ENCODE peak calls at places on chromosome 14, in seven cellular contexts. One of them, this sample, is unnamed.

GRCh38 chr14:59511916-59512530 is 27.7 kb downstream of the JKAMP start:
- DNase-seq in gastrocnemius medialis: no peak
- DNase-seq in GM23338: peak; percentile 78
- DNase-seq in brain microvascular endothelial cell: no peak
- DNase-seq in stomach: no peak
- DNase-seq in lung: no peak
- DNase-seq in adrenal gland: no peak
- DNase-seq in this sample: no peak

GRCh38 chr14:102318781-102319276 is 717 bp upstream of the ZNF839 start:
- DNase-seq in gastrocnemius medialis: no peak
- DNase-seq in GM23338: no peak
- DNase-seq in brain microvascular endothelial cell: no peak
- DNase-seq in stomach: no peak
- DNase-seq in lung: no peak
- DNase-seq in adrenal gland: no peak
- DNase-seq in this sample: no peak

GRCh38 chr14:100271247-100271939 is 32.4 kb downstream of the YY1 start:
- DNase-seq in gastrocnemius medialis: no peak
- DNase-seq in GM23338: peak; percentile 69
- DNase-seq in brain microvascular endothelial cell: no peak
- DNase-seq in stomach: peak; percentile 68
- DNase-seq in lung: peak; percentile 71
- DNase-seq in adrenal gland: peak; percentile 63
- DNase-seq in this sample: no peak

GRCh38 chr14:51157012-51157411 is 62.1 kb upstream of the TRIM9 start:
- DNase-seq in gastrocnemius medialis: no peak
- DNase-seq in GM23338: peak; percentile 62
- DNase-seq in brain microvascular endothelial cell: no peak
- DNase-seq in stomach: no peak
- DNase-seq in lung: no peak
- DNase-seq in adrenal gland: no peak
- DNase-seq in this sample: no peak

GRCh38 chr14:24232121-24232644 is at the start of gene NEDD8:
- DNase-seq in gastrocnemius medialis: peak; percentile 89
- DNase-seq in GM23338: no peak
- DNase-seq in brain microvascular endothelial cell: peak; percentile 98
- DNase-seq in stomach: peak; percentile 88
- DNase-seq in lung: peak; percentile 94
- DNase-seq in adrenal gland: peak; percentile 91
- DNase-seq in this sample: peak; percentile 75

GRCh38 chr14:97697772-97698171 is 900.6 kb downstream of the VRK1 start:
- DNase-seq in gastrocnemius medialis: no peak
- DNase-seq in GM23338: no peak
- DNase-seq in brain microvascular endothelial cell: no peak
- DNase-seq in stomach: no peak
- DNase-seq in lung: no peak
- DNase-seq in adrenal gland: no peak
- DNase-seq in this sample: no peak

GRCh38 chr14:76836029-76836630 is 9.9 kb downstream of the LRRC74A start:
- DNase-seq in gastrocnemius medialis: no peak
- DNase-seq in GM23338: no peak
- DNase-seq in brain microvascular endothelial cell: no peak
- DNase-seq in stomach: no peak
- DNase-seq in lung: peak; percentile 39
- DNase-seq in adrenal gland: peak; percentile 53
- DNase-seq in this sample: no peak

GRCh38 chr14:74913986-74914573 is 9.0 kb downstream of the RPS6KL1 start:
- DNase-seq in gastrocnemius medialis: peak; percentile 69
- DNase-seq in GM23338: peak; percentile 78
- DNase-seq in brain microvascular endothelial cell: peak; percentile 62
- DNase-seq in stomach: peak; percentile 65
- DNase-seq in lung: peak; percentile 59
- DNase-seq in adrenal gland: peak; percentile 81
- DNase-seq in this sample: peak; percentile 37

GRCh38 chr14:105099778-105100177 is 34.5 kb upstream of the GPR132 start:
- DNase-seq in gastrocnemius medialis: no peak
- DNase-seq in GM23338: no peak
- DNase-seq in brain microvascular endothelial cell: no peak
- DNase-seq in stomach: no peak
- DNase-seq in lung: no peak
- DNase-seq in adrenal gland: no peak
- DNase-seq in this sample: no peak

GRCh38 chr14:58639842-58640484 is 2.2 kb downstream of the DACT1 start:
- DNase-seq in gastrocnemius medialis: no peak
- DNase-seq in GM23338: peak; percentile 71
- DNase-seq in brain microvascular endothelial cell: peak; percentile 86
- DNase-seq in stomach: no peak
- DNase-seq in lung: peak; percentile 44
- DNase-seq in adrenal gland: peak; percentile 47
- DNase-seq in this sample: peak; percentile 91

GRCh38 chr14:88848571-88848970 is 24.1 kb downstream of the TTC8 start:
- DNase-seq in gastrocnemius medialis: no peak
- DNase-seq in GM23338: no peak
- DNase-seq in brain microvascular endothelial cell: no peak
- DNase-seq in stomach: no peak
- DNase-seq in lung: no peak
- DNase-seq in adrenal gland: no peak
- DNase-seq in this sample: no peak

GRCh38 chr14:77041837-77042557 is 13.5 kb upstream of the IRF2BPL start:
- DNase-seq in gastrocnemius medialis: peak; percentile 79
- DNase-seq in GM23338: no peak
- DNase-seq in brain microvascular endothelial cell: peak; percentile 87
- DNase-seq in stomach: peak; percentile 52
- DNase-seq in lung: peak; percentile 53
- DNase-seq in adrenal gland: peak; percentile 86
- DNase-seq in this sample: peak; percentile 87

GRCh38 chr14:51304956-51305355 is 64.9 kb downstream of the TMX1 start:
- DNase-seq in gastrocnemius medialis: no peak
- DNase-seq in GM23338: no peak
- DNase-seq in brain microvascular endothelial cell: peak; percentile 96
- DNase-seq in stomach: no peak
- DNase-seq in lung: no peak
- DNase-seq in adrenal gland: no peak
- DNase-seq in this sample: peak; percentile 93

GRCh38 chr14:91252901-91253794 is 8.6 kb upstream of the GPR68 start:
- DNase-seq in gastrocnemius medialis: no peak
- DNase-seq in GM23338: peak; percentile 88
- DNase-seq in brain microvascular endothelial cell: no peak
- DNase-seq in stomach: peak; percentile 54
- DNase-seq in lung: no peak
- DNase-seq in adrenal gland: no peak
- DNase-seq in this sample: no peak

GRCh38 chr14:38723954-38724353 is 379.1 kb downstream of the SEC23A start:
- DNase-seq in gastrocnemius medialis: no peak
- DNase-seq in GM23338: peak; percentile 31
- DNase-seq in brain microvascular endothelial cell: no peak
- DNase-seq in stomach: no peak
- DNase-seq in lung: no peak
- DNase-seq in adrenal gland: no peak
- DNase-seq in this sample: no peak

GRCh38 chr14:91303091-91303923 is 58.8 kb upstream of the GPR68 start:
- DNase-seq in gastrocnemius medialis: no peak
- DNase-seq in GM23338: peak; percentile 98
- DNase-seq in brain microvascular endothelial cell: no peak
- DNase-seq in stomach: no peak
- DNase-seq in lung: no peak
- DNase-seq in adrenal gland: no peak
- DNase-seq in this sample: no peak

GRCh38 chr14:101780887-101781239 is 19.4 kb downstream of the PPP2R5C start:
- DNase-seq in gastrocnemius medialis: no peak
- DNase-seq in GM23338: peak; percentile 75
- DNase-seq in brain microvascular endothelial cell: no peak
- DNase-seq in stomach: no peak
- DNase-seq in lung: no peak
- DNase-seq in adrenal gland: no peak
- DNase-seq in this sample: no peak

DNA sequence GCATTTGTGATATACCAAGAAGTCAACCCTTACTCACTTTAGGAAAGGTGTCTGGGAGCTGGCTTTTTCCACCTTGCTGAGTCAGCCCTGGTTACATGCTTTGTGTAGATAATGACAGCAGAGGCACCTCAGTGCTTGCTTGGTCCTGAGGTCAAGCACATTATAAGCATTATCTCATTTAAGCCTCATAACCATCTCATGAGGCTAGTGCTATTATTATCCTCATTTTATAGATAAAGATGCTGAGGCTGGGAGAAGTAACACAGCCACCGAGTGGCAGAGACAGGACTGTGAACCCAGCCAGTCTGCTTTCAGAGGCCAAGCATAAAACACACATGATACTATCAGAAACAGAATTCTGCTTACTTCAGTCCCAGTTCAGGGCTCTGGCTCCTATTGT is 29.4 kb downstream of the MAX start:
- DNase-seq in gastrocnemius medialis: no peak
- DNase-seq in GM23338: no peak
- DNase-seq in brain microvascular endothelial cell: no peak
- DNase-seq in stomach: no peak
- DNase-seq in lung: no peak
- DNase-seq in adrenal gland: no peak
- DNase-seq in this sample: no peak
- H3K4me3 ChIP-seq in gastrocnemius medialis: no peak overlapping the region
- H3K4me3 ChIP-seq in GM23338: no peak overlapping the region
- H3K4me3 ChIP-seq in brain microvascular endothelial cell: no peak overlapping the region
- H3K4me3 ChIP-seq in stomach: no peak overlapping the region
- H3K4me3 ChIP-seq in lung: no peak overlapping the region
- H3K4me3 ChIP-seq in adrenal gland: no peak overlapping the region
- H3K4me3 ChIP-seq in this sample: no peak overlapping the region

DNA sequence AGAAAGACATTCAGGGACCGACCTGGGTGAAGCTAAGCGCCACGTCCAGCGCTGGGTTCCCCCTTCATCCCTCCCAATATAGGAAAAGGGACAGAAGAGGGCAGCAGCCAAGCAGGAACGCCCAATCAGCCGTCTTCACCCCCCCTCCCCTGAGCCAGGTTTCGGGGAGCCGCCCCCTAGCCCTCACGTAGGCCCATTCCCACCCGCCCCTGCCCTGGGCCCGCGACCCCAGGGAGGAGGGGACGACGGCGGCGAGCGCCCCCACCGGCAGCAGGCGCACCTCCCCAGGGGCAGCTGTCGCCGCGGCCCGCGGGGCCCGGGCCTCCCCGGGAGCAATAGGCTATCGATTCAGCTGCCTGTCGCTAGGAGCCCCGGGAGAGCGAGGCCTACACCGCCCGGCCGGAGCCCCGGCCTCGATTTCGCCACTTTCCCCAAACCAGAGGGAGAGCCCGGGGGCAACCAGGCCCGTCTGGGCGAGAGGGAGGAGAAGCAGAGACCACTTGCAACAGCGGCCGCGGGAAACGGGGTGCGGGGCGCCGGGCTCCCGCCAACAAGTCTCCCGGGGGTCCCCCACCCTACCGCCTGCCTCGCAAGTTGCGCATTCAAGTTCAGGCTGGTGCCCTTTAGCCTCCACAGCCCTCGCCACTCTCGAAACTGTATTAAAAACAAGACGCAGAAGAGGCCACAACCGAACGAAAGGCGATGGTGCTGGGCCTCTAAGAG is 1.3 kb downstream of the DCAF5 start:
- DNase-seq in gastrocnemius medialis: peak; percentile 43
- DNase-seq in GM23338: peak; percentile 89
- DNase-seq in brain microvascular endothelial cell: no peak
- DNase-seq in stomach: peak; percentile 76
- DNase-seq in lung: peak; percentile 73
- DNase-seq in adrenal gland: peak; percentile 83
- DNase-seq in this sample: no peak
- TF ChIP-seq CTCF in gastrocnemius medialis: peak; percentile 52
- TF ChIP-seq CTCF in GM23338: peak; percentile 33
- TF ChIP-seq CTCF in brain microvascular endothelial cell: peak; percentile 22
- TF ChIP-seq CTCF in stomach: peak; percentile 59
- TF ChIP-seq CTCF in lung: no peak
- TF ChIP-seq CTCF in adrenal gland: no peak
- TF ChIP-seq CTCF in this sample: peak; percentile 34

DNA sequence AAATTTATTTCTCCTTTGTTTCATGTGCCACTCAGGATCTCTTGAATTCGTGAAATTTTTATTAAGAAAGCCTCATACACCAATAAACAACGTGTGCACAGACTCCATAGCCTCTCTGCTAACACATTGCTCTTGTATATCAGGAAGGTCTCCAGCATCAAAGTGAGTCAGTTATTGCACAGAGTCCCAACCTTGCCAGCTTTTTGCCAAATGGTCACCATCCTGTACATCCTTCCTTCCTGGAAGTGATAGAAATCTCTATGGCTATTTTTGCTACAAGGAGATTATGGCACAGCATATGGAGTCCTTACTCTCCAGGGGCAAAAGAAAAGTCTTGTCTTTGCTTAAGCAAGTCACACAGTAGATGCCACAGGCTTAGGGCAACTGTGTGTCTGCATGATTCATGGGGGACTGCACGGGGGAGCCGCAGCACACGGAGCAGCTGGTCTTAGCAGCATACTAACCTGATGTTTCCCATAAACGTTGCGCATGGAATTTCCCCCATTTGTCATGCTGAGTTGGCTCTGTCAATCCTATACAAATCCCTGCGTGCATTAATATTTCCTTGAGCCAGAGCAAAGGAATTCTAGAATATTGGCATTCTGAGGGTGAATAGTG is 71.0 kb downstream of the SAMD4A start:
- DNase-seq in gastrocnemius medialis: no peak
- DNase-seq in GM23338: no peak
- DNase-seq in brain microvascular endothelial cell: peak; percentile 58
- DNase-seq in stomach: no peak
- DNase-seq in lung: no peak
- DNase-seq in adrenal gland: no peak
- DNase-seq in this sample: no peak
- H3K4me3 ChIP-seq in gastrocnemius medialis: no peak overlapping the region
- H3K4me3 ChIP-seq in GM23338: no peak overlapping the region
- H3K4me3 ChIP-seq in brain microvascular endothelial cell: no peak overlapping the region
- H3K4me3 ChIP-seq in stomach: no peak overlapping the region
- H3K4me3 ChIP-seq in lung: no peak overlapping the region
- H3K4me3 ChIP-seq in adrenal gland: no peak overlapping the region
- H3K4me3 ChIP-seq in this sample: no peak overlapping the region

DNA sequence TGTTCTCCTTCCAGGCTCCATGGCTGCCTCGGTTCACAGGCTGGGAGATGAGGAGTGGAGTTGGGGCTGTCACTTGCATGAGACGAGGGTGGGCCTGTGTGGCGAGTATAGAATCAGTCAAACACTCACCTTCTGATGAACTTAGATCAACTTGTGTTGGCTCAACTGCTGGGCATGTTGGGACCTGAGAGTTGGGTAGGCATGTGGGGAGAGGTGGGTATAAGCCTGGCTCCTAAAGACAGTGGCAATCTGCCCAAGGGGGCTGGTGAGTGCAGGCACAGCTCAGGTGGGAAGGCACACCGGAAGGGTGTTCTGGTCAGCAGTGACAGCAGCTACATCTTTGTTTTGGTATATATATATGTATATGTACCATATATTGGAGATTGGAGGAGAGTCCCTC is 30.1 kb upstream of the TDRD9 start:
- DNase-seq in gastrocnemius medialis: no peak
- DNase-seq in GM23338: no peak
- DNase-seq in brain microvascular endothelial cell: no peak
- DNase-seq in stomach: no peak
- DNase-seq in lung: no peak
- DNase-seq in adrenal gland: no peak
- DNase-seq in this sample: no peak
- TF ChIP-seq CTCF in gastrocnemius medialis: no peak
- TF ChIP-seq CTCF in GM23338: no peak
- TF ChIP-seq CTCF in brain microvascular endothelial cell: no peak
- TF ChIP-seq CTCF in stomach: no peak
- TF ChIP-seq CTCF in lung: no peak
- TF ChIP-seq CTCF in adrenal gland: no peak
- TF ChIP-seq CTCF in this sample: no peak

This sample was measured in AG09309.